ENCODE peak calls at places on chromosomes 2 and 18, in five cellular contexts. A, V, X, I and O are unnamed samples.
A peak's percentile ranks its signal among the peaks of the same experiment; 100 is the strongest.

GRCh38 chr2:157986761-157987160 is 110.6 kb upstream of the ACVR1 start:
- DNase-seq in A (no peak), V (no peak), X (no peak), I (no peak), O (no peak)

GRCh38 chr2:84486436-84487115 is 27.5 kb upstream of the SUCLG1 start:
- DNase-seq in A (peak; percentile 68), V (no peak), X (peak; percentile 8), I (no peak), O (peak; percentile 85)

GRCh38 chr2:37619957-37620295 is 51.5 kb downstream of the CDC42EP3 start:
- DNase-seq in A (no peak), V (no peak), X (no peak), I (no peak), O (no peak)

GRCh38 chr18:23924813-23925212 is 89.7 kb upstream of the TTC39C start:
- DNase-seq in A (peak; percentile 50), V (no peak), X (no peak), I (no peak), O (no peak)

GRCh38 chr2:242031481-242032019 is 162.0 kb downstream of the RTP5 start:
- DNase-seq in A (peak; percentile 48), V (no peak), X (no peak), I (no peak), O (no peak)

GRCh38 chr2:10191554-10191953 is 69.0 kb downstream of the RRM2 start:
- DNase-seq in A (no peak), V (no peak), X (no peak), I (no peak), O (no peak)

GRCh38 chr2:234968633-234969328 is 17.0 kb downstream of the SH3BP4 start:
- DNase-seq in A (no peak), V (no peak), X (no peak), I (no peak), O (no peak)

GRCh38 chr2:187011206-187011605 is 162.2 kb upstream of the ZSWIM2 start:
- DNase-seq in A (no peak), V (no peak), X (no peak), I (no peak), O (no peak)

GRCh38 chr18:78801011-78801410 is 178.6 kb upstream of the SALL3 start:
- DNase-seq in A (no peak), V (no peak), X (no peak), I (no peak), O (no peak)

GRCh38 chr2:141554810-141555209 is 576.0 kb downstream of the LRP1B start:
- DNase-seq in A (peak; percentile 31), V (no peak), X (no peak), I (no peak), O (peak; percentile 41)

GRCh38 chr2:147623328-147623727 is 221.5 kb upstream of the ACVR2A start:
- DNase-seq in A (no peak), V (no peak), X (no peak), I (no peak), O (no peak)